ENCODE peak calls at places on chromosomes 1 and 21, in five cellular contexts. One of them, this sample, is unnamed.

GRCh38 chr1:87410771-87411170 is 82.1 kb downstream of the LMO4 start:
- DNase-seq in A549: no peak
- DNase-seq in left ventricle myocardium inferior: peak
- DNase-seq in SK-N-MC: no peak
- DNase-seq in CD4-positive, CD25-positive, alpha-beta regulatory T cell: no peak
- DNase-seq in this sample: no peak

GRCh38 chr1:49226758-49227157 is 450.1 kb upstream of the BEND5 start:
- DNase-seq in A549: no peak
- DNase-seq in left ventricle myocardium inferior: no peak
- DNase-seq in SK-N-MC: no peak
- DNase-seq in CD4-positive, CD25-positive, alpha-beta regulatory T cell: no peak
- DNase-seq in this sample: no peak

GRCh38 chr1:192160186-192160585 is 1.9 kb downstream of the RGS18 start:
- DNase-seq in A549: no peak
- DNase-seq in left ventricle myocardium inferior: no peak
- DNase-seq in SK-N-MC: no peak
- DNase-seq in CD4-positive, CD25-positive, alpha-beta regulatory T cell: no peak
- DNase-seq in this sample: no peak

GRCh38 chr1:2115922-2116341 is 65.7 kb downstream of the PRKCZ start:
- DNase-seq in A549: no peak
- DNase-seq in left ventricle myocardium inferior: no peak
- DNase-seq in SK-N-MC: no peak
- DNase-seq in CD4-positive, CD25-positive, alpha-beta regulatory T cell: no peak
- DNase-seq in this sample: no peak

GRCh38 chr1:49364676-49365075 is 588.0 kb upstream of the BEND5 start:
- DNase-seq in A549: no peak
- DNase-seq in left ventricle myocardium inferior: no peak
- DNase-seq in SK-N-MC: no peak
- DNase-seq in CD4-positive, CD25-positive, alpha-beta regulatory T cell: no peak
- DNase-seq in this sample: no peak

GRCh38 chr1:33082575-33083112 is 1.7 kb downstream of the AZIN2 start:
- DNase-seq in A549: no peak
- DNase-seq in left ventricle myocardium inferior: no peak
- DNase-seq in SK-N-MC: no peak
- DNase-seq in CD4-positive, CD25-positive, alpha-beta regulatory T cell: no peak
- DNase-seq in this sample: no peak

GRCh38 chr1:22291926-22292788 is 149.3 kb upstream of the WNT4 start:
- DNase-seq in A549: no peak
- DNase-seq in left ventricle myocardium inferior: no peak
- DNase-seq in SK-N-MC: no peak
- DNase-seq in CD4-positive, CD25-positive, alpha-beta regulatory T cell: no peak
- DNase-seq in this sample: no peak

GRCh38 chr1:1788646-1789431 is 10.6 kb upstream of the NADK start:
- DNase-seq in A549: peak
- DNase-seq in left ventricle myocardium inferior: no peak
- DNase-seq in SK-N-MC: no peak
- DNase-seq in CD4-positive, CD25-positive, alpha-beta regulatory T cell: no peak
- DNase-seq in this sample: no peak

GRCh38 chr21:24829397-24829796 is 777.9 kb downstream of the MRPL39 start:
- DNase-seq in A549: no peak
- DNase-seq in left ventricle myocardium inferior: no peak
- DNase-seq in SK-N-MC: no peak
- DNase-seq in CD4-positive, CD25-positive, alpha-beta regulatory T cell: no peak
- DNase-seq in this sample: no peak

GRCh38 chr1:179128520-179128919 is 46.6 kb downstream of the TOR3A start:
- DNase-seq in A549: no peak
- DNase-seq in left ventricle myocardium inferior: no peak
- DNase-seq in SK-N-MC: no peak
- DNase-seq in CD4-positive, CD25-positive, alpha-beta regulatory T cell: no peak
- DNase-seq in this sample: no peak

GRCh38 chr1:172497230-172497629 is 35.7 kb upstream of the SUCO start:
- DNase-seq in A549: peak
- DNase-seq in left ventricle myocardium inferior: no peak
- DNase-seq in SK-N-MC: peak
- DNase-seq in CD4-positive, CD25-positive, alpha-beta regulatory T cell: no peak
- DNase-seq in this sample: no peak

GRCh38 chr21:14991957-14992356 is 72.8 kb downstream of the NRIP1 start:
- DNase-seq in A549: no peak
- DNase-seq in left ventricle myocardium inferior: no peak
- DNase-seq in SK-N-MC: no peak
- DNase-seq in CD4-positive, CD25-positive, alpha-beta regulatory T cell: no peak
- DNase-seq in this sample: no peak

GRCh38 chr1:82177190-82177589 is 376.5 kb downstream of the ADGRL2 start:
- DNase-seq in A549: no peak
- DNase-seq in left ventricle myocardium inferior: no peak
- DNase-seq in SK-N-MC: no peak
- DNase-seq in CD4-positive, CD25-positive, alpha-beta regulatory T cell: no peak
- DNase-seq in this sample: no peak

GRCh38 chr1:14310491-14310890 is 288.0 kb upstream of the KAZN start:
- DNase-seq in A549: no peak
- DNase-seq in left ventricle myocardium inferior: no peak
- DNase-seq in SK-N-MC: no peak
- DNase-seq in CD4-positive, CD25-positive, alpha-beta regulatory T cell: no peak
- DNase-seq in this sample: no peak

GRCh38 chr1:196955926-196956325 is 12.4 kb downstream of the CFHR2 start:
- DNase-seq in A549: no peak
- DNase-seq in left ventricle myocardium inferior: no peak
- DNase-seq in SK-N-MC: no peak
- DNase-seq in CD4-positive, CD25-positive, alpha-beta regulatory T cell: no peak
- DNase-seq in this sample: no peak

GRCh38 chr21:24045775-24046215 is 1561.5 kb downstream of the MRPL39 start:
- DNase-seq in A549: peak
- DNase-seq in left ventricle myocardium inferior: peak
- DNase-seq in SK-N-MC: no peak
- DNase-seq in CD4-positive, CD25-positive, alpha-beta regulatory T cell: peak
- DNase-seq in this sample: peak

GRCh38 chr1:67700220-67700619 is 15.2 kb downstream of the GADD45A start:
- DNase-seq in A549: no peak
- DNase-seq in left ventricle myocardium inferior: no peak
- DNase-seq in SK-N-MC: no peak
- DNase-seq in CD4-positive, CD25-positive, alpha-beta regulatory T cell: no peak
- DNase-seq in this sample: no peak

GRCh38 chr21:34061983-34062382 is 11.4 kb upstream of the MRPS6 start:
- DNase-seq in A549: peak
- DNase-seq in left ventricle myocardium inferior: no peak
- DNase-seq in SK-N-MC: no peak
- DNase-seq in CD4-positive, CD25-positive, alpha-beta regulatory T cell: peak
- DNase-seq in this sample: no peak

GRCh38 chr1:30668026-30668425 is 55.4 kb downstream of the MATN1 start:
- DNase-seq in A549: no peak
- DNase-seq in left ventricle myocardium inferior: no peak
- DNase-seq in SK-N-MC: no peak
- DNase-seq in CD4-positive, CD25-positive, alpha-beta regulatory T cell: peak
- DNase-seq in this sample: no peak

GRCh38 chr1:151693057-151693651 is 23.4 kb downstream of the CELF3 start:
- DNase-seq in A549: peak
- DNase-seq in left ventricle myocardium inferior: no peak
- DNase-seq in SK-N-MC: no peak
- DNase-seq in CD4-positive, CD25-positive, alpha-beta regulatory T cell: peak
- DNase-seq in this sample: no peak

GRCh38 chr1:228940931-228941330 is 205.7 kb downstream of the RHOU start:
- DNase-seq in A549: no peak
- DNase-seq in left ventricle myocardium inferior: no peak
- DNase-seq in SK-N-MC: no peak
- DNase-seq in CD4-positive, CD25-positive, alpha-beta regulatory T cell: no peak
- DNase-seq in this sample: no peak

GRCh38 chr1:96416690-96417444 is 304.7 kb upstream of the PTBP2 start:
- DNase-seq in A549: no peak
- DNase-seq in left ventricle myocardium inferior: no peak
- DNase-seq in SK-N-MC: no peak
- DNase-seq in CD4-positive, CD25-positive, alpha-beta regulatory T cell: no peak
- DNase-seq in this sample: no peak

GRCh38 chr21:24367936-24368335 is 1239.3 kb downstream of the MRPL39 start:
- DNase-seq in A549: no peak
- DNase-seq in left ventricle myocardium inferior: no peak
- DNase-seq in SK-N-MC: no peak
- DNase-seq in CD4-positive, CD25-positive, alpha-beta regulatory T cell: no peak
- DNase-seq in this sample: no peak

GRCh38 chr1:236748471-236748870 is 46.6 kb upstream of the MTR start:
- DNase-seq in A549: peak
- DNase-seq in left ventricle myocardium inferior: no peak
- DNase-seq in SK-N-MC: no peak
- DNase-seq in CD4-positive, CD25-positive, alpha-beta regulatory T cell: no peak
- DNase-seq in this sample: no peak

GRCh38 chr1:23282967-23283366 is 61.1 kb downstream of the HNRNPR start:
- DNase-seq in A549: peak
- DNase-seq in left ventricle myocardium inferior: no peak
- DNase-seq in SK-N-MC: no peak
- DNase-seq in CD4-positive, CD25-positive, alpha-beta regulatory T cell: no peak
- DNase-seq in this sample: no peak

GRCh38 chr1:206986402-206986801 is 16.1 kb upstream of the FCAMR start:
- DNase-seq in A549: no peak
- DNase-seq in left ventricle myocardium inferior: no peak
- DNase-seq in SK-N-MC: no peak
- DNase-seq in CD4-positive, CD25-positive, alpha-beta regulatory T cell: no peak
- DNase-seq in this sample: no peak

GRCh38 chr1:206982216-206982615 is 12.0 kb upstream of the FCAMR start:
- DNase-seq in A549: peak
- DNase-seq in left ventricle myocardium inferior: peak
- DNase-seq in SK-N-MC: no peak
- DNase-seq in CD4-positive, CD25-positive, alpha-beta regulatory T cell: peak
- DNase-seq in this sample: no peak

GRCh38 chr1:206986885-206987284 is 16.6 kb upstream of the FCAMR start:
- DNase-seq in A549: no peak
- DNase-seq in left ventricle myocardium inferior: no peak
- DNase-seq in SK-N-MC: no peak
- DNase-seq in CD4-positive, CD25-positive, alpha-beta regulatory T cell: no peak
- DNase-seq in this sample: no peak

GRCh38 chr1:206987873-206988272 is 17.6 kb upstream of the FCAMR start:
- DNase-seq in A549: no peak
- DNase-seq in left ventricle myocardium inferior: no peak
- DNase-seq in SK-N-MC: no peak
- DNase-seq in CD4-positive, CD25-positive, alpha-beta regulatory T cell: no peak
- DNase-seq in this sample: no peak

GRCh38 chr1:206985162-206985749 is 15.0 kb upstream of the FCAMR start:
- DNase-seq in A549: no peak
- DNase-seq in left ventricle myocardium inferior: no peak
- DNase-seq in SK-N-MC: no peak
- DNase-seq in CD4-positive, CD25-positive, alpha-beta regulatory T cell: no peak
- DNase-seq in this sample: no peak
- H3K4me3 ChIP-seq in A549: no peak
- H3K4me3 ChIP-seq in left ventricle myocardium inferior: no peak
- H3K4me3 ChIP-seq in SK-N-MC: no peak
- H3K4me3 ChIP-seq in CD4-positive, CD25-positive, alpha-beta regulatory T cell: no peak
- H3K4me3 ChIP-seq in this sample: no peak

DNA sequence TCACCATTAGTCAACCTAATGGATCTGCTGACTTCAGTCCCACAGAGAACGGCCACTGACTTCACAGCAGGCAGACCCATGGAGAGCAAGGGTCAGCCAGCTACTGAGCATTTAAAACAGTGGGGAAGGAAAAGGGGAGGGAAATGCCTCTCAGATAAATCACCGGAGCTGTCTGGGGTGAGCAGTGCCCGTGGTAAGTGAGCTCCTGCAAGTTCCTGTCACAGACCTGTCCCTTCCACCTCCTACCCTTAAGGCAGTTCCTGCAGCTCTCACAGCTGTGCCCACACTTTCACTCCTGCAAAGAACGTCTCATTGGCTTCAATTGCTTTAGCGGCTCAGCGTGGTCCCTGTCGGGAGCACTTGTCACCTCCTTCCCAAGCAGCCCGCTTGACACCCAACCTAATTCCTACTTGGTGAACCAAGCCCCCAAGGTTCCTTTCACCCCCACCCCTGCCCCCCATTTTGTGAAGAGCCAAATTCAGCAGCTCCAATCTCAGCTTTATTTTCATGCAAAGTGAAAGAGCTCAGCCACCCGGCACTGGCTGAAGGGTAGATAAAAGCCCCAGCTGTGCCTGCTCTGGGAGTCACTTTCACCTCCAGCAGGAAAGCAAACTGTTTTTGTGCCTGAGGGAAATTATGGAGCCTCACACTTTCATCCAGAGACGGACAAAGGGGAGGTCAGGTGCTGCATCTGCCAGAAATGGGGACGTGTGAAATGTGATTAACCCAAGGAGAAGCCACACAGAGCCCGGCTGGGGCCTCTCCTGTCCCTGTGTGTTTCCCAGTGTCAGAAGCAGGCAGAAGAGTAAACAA is 306.2 kb downstream of the TTLL7 start:
- DNase-seq in A549: no peak
- DNase-seq in left ventricle myocardium inferior: no peak
- DNase-seq in SK-N-MC: no peak
- DNase-seq in CD4-positive, CD25-positive, alpha-beta regulatory T cell: peak
- DNase-seq in this sample: no peak
- H3K4me3 ChIP-seq in A549: no peak
- H3K4me3 ChIP-seq in left ventricle myocardium inferior: peak
- H3K4me3 ChIP-seq in SK-N-MC: peak
- H3K4me3 ChIP-seq in CD4-positive, CD25-positive, alpha-beta regulatory T cell: no peak
- H3K4me3 ChIP-seq in this sample: no peak

DNA sequence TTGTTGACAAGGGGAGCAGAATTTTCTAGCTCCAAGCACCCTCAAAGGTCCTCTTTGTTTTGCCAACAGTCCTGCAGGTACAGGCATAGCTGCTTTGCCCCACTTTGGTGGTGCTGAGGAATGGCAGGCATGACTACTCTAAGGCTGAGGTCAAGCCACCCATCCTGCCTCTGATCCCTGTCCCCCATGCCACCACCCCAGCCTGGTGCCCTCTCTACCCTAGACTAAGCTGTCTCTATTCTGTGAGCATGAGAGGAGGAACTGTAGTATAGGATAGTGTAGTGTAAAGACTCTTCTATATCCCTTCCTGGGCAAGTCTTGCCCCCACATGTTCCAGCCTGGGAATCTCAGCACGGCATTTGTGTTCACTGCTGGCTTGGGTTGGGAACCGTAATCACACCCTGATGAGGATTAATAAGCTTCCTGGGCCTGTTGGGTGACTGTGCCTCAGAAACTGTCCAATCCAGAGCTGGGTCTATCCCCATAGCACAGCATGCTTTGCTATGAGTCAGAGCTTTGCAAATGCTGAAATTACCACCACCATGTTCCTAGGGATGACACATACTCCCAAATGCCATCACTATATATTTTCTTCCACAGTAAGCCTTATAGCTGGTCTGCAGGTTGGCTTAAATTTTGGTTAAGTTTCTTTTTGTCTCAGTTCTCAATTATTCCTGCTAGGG is 105.7 kb upstream of the PPP2R5A start:
- DNase-seq in A549: peak
- DNase-seq in left ventricle myocardium inferior: no peak
- DNase-seq in SK-N-MC: no peak
- DNase-seq in CD4-positive, CD25-positive, alpha-beta regulatory T cell: no peak
- DNase-seq in this sample: no peak
- H3K4me3 ChIP-seq in A549: no peak
- H3K4me3 ChIP-seq in left ventricle myocardium inferior: no peak
- H3K4me3 ChIP-seq in SK-N-MC: no peak
- H3K4me3 ChIP-seq in CD4-positive, CD25-positive, alpha-beta regulatory T cell: no peak
- H3K4me3 ChIP-seq in this sample: no peak

GRCh38 chr1:177979272-177979671 is 9.4 kb upstream of the SEC16B start:
- DNase-seq in A549: no peak
- DNase-seq in left ventricle myocardium inferior: no peak
- DNase-seq in SK-N-MC: no peak
- DNase-seq in CD4-positive, CD25-positive, alpha-beta regulatory T cell: no peak
- DNase-seq in this sample: no peak

GRCh38 chr1:177981186-177981585 is 11.3 kb upstream of the SEC16B start:
- DNase-seq in A549: no peak
- DNase-seq in left ventricle myocardium inferior: no peak
- DNase-seq in SK-N-MC: no peak
- DNase-seq in CD4-positive, CD25-positive, alpha-beta regulatory T cell: no peak
- DNase-seq in this sample: no peak

GRCh38 chr1:177984761-177985160 is 14.9 kb upstream of the SEC16B start:
- DNase-seq in A549: no peak
- DNase-seq in left ventricle myocardium inferior: no peak
- DNase-seq in SK-N-MC: no peak
- DNase-seq in CD4-positive, CD25-positive, alpha-beta regulatory T cell: no peak
- DNase-seq in this sample: no peak

GRCh38 chr1:177983824-177984528 is 14.1 kb upstream of the SEC16B start:
- DNase-seq in A549: peak
- DNase-seq in left ventricle myocardium inferior: peak
- DNase-seq in SK-N-MC: no peak
- DNase-seq in CD4-positive, CD25-positive, alpha-beta regulatory T cell: no peak
- DNase-seq in this sample: peak

GRCh38 chr1:177983087-177983823 is 13.4 kb upstream of the SEC16B start:
- DNase-seq in A549: no peak
- DNase-seq in left ventricle myocardium inferior: no peak
- DNase-seq in SK-N-MC: no peak
- DNase-seq in CD4-positive, CD25-positive, alpha-beta regulatory T cell: no peak
- DNase-seq in this sample: no peak
- H3K4me3 ChIP-seq in A549: no peak
- H3K4me3 ChIP-seq in left ventricle myocardium inferior: peak
- H3K4me3 ChIP-seq in SK-N-MC: peak
- H3K4me3 ChIP-seq in CD4-positive, CD25-positive, alpha-beta regulatory T cell: no peak
- H3K4me3 ChIP-seq in this sample: no peak